ENCODE peak calls at places on chromosome 21, in five cellular contexts. Y is hypothalamus, P is body of pancreas, D is posterior cingulate gyrus, Q is GM23248. F is an unnamed sample.

GRCh38 chr21:15233611-15234010 is 168.8 kb upstream of the NRIP1 start:
- DNase-seq in Y (no peak), P (no peak), D (no peak), Q (no peak), F (no peak)

GRCh38 chr21:26119906-26120305 is 50.7 kb downstream of the APP start:
- DNase-seq in Y (no peak), P (no peak), D (no peak), Q (no peak), F (no peak)

GRCh38 chr21:16863541-16863940 is 649.3 kb upstream of the CXADR start:
- DNase-seq in Y (no peak), P (no peak), D (no peak), Q (no peak), F (no peak)

GRCh38 chr21:45790427-45790826 is 146.9 kb downstream of the PCBP3 start:
- DNase-seq in Y (no peak), P (no peak), D (no peak), Q (no peak), F (no peak)

GRCh38 chr21:45983981-45984551 is 2.5 kb downstream of the COL6A1 start:
- DNase-seq in Y (no peak), P (no peak), D (peak; percentile 82), Q (peak; percentile 83), F (no peak)

GRCh38 chr21:33682992-33683627 is 40.8 kb downstream of the ITSN1 start:
- DNase-seq in Y (no peak), P (no peak), D (no peak), Q (peak; percentile 87), F (peak; percentile 88)

GRCh38 chr21:39837861-39838359 is 29.3 kb upstream of the PCP4 start:
- DNase-seq in Y (no peak), P (no peak), D (no peak), Q (no peak), F (no peak)

GRCh38 chr21:33230518-33231324 is 983 bp downstream of the IFNAR2 start:
- DNase-seq in Y (peak; percentile 45), P (peak; percentile 55), D (peak; percentile 86), Q (peak; percentile 84), F (peak; percentile 75)

GRCh38 chr21:26449161-26449560 is 123.9 kb downstream of the CYYR1 start:
- DNase-seq in Y (peak; percentile 51), P (no peak), D (no peak), Q (peak; percentile 88), F (peak; percentile 43)

GRCh38 chr21:32742470-32742869 is 14.7 kb upstream of the SYNJ1 start:
- DNase-seq in Y (no peak), P (no peak), D (no peak), Q (no peak), F (no peak)

GRCh38 chr21:28633803-28634572 is 358.7 kb downstream of the LTN1 start:
- DNase-seq in Y (no peak), P (no peak), D (no peak), Q (peak; percentile 93), F (peak; percentile 95)

GRCh38 chr21:37198989-37199924 is 67.9 kb downstream of the VPS26C start:
- DNase-seq in Y (no peak), P (no peak), D (no peak), Q (peak; percentile 41), F (peak; percentile 78)

GRCh38 chr21:35357041-35357780 is 308.1 kb upstream of the RUNX1 start:
- DNase-seq in Y (no peak), P (no peak), D (no peak), Q (no peak), F (no peak)